ENCODE peak calls at places on chromosomes 3 and 15, in six cellular contexts. One of them, this sample, is unnamed.

GRCh38 chr3:15287565-15288330 is 44.6 kb downstream of the SH3BP5 start:
- DNase-seq in activated gamma-delta T cell treated with Interleukin-2 at 50 U/mL for 16 hours: no peak
- DNase-seq in uterus: peak
- DNase-seq in heart left ventricle: peak
- DNase-seq in HuH-7.5: no peak
- DNase-seq in SW480: no peak
- DNase-seq in this sample: peak

GRCh38 chr15:99324082-99324620 is 72.9 kb downstream of the LRRC28 start:
- DNase-seq in heart left ventricle: no peak
- DNase-seq in HuH-7.5: no peak
- DNase-seq in activated gamma-delta T cell treated with Interleukin-2 at 50 U/mL for 16 hours: no peak
- DNase-seq in uterus: no peak
- DNase-seq in SW480: peak
- DNase-seq in this sample: peak

GRCh38 chr3:51706788-51707731 is at the start of gene GRM2:
- DNase-seq in HuH-7.5: peak
- DNase-seq in activated gamma-delta T cell treated with Interleukin-2 at 50 U/mL for 16 hours: no peak
- DNase-seq in uterus: peak
- DNase-seq in SW480: peak
- DNase-seq in heart left ventricle: peak
- DNase-seq in this sample: peak

GRCh38 chr15:42622328-42622925 is 47.0 kb downstream of the STARD9 start:
- DNase-seq in uterus: no peak
- DNase-seq in activated gamma-delta T cell treated with Interleukin-2 at 50 U/mL for 16 hours: no peak
- DNase-seq in HuH-7.5: no peak
- DNase-seq in heart left ventricle: no peak
- DNase-seq in SW480: no peak
- DNase-seq in this sample: no peak

GRCh38 chr15:31488437-31489204 is 162.0 kb downstream of the KLF13 start:
- DNase-seq in heart left ventricle: peak
- DNase-seq in SW480: peak
- DNase-seq in activated gamma-delta T cell treated with Interleukin-2 at 50 U/mL for 16 hours: peak
- DNase-seq in HuH-7.5: peak
- DNase-seq in uterus: peak
- DNase-seq in this sample: peak

GRCh38 chr15:68541743-68542142 is 37.0 kb upstream of the CORO2B start:
- DNase-seq in uterus: no peak
- DNase-seq in HuH-7.5: no peak
- DNase-seq in activated gamma-delta T cell treated with Interleukin-2 at 50 U/mL for 16 hours: no peak
- DNase-seq in SW480: no peak
- DNase-seq in heart left ventricle: no peak
- DNase-seq in this sample: no peak

GRCh38 chr15:60397772-60398445 is at the start of gene ANXA2:
- DNase-seq in heart left ventricle: peak
- DNase-seq in uterus: peak
- DNase-seq in SW480: peak
- DNase-seq in HuH-7.5: peak
- DNase-seq in activated gamma-delta T cell treated with Interleukin-2 at 50 U/mL for 16 hours: peak
- DNase-seq in this sample: peak

GRCh38 chr3:38725726-38726410 is 76.4 kb upstream of the SCN5A start:
- DNase-seq in HuH-7.5: no peak
- DNase-seq in uterus: no peak
- DNase-seq in SW480: no peak
- DNase-seq in heart left ventricle: peak
- DNase-seq in activated gamma-delta T cell treated with Interleukin-2 at 50 U/mL for 16 hours: no peak
- DNase-seq in this sample: no peak

GRCh38 chr15:56160966-56161365 is 82.7 kb downstream of the RFX7 start:
- DNase-seq in HuH-7.5: no peak
- DNase-seq in uterus: no peak
- DNase-seq in activated gamma-delta T cell treated with Interleukin-2 at 50 U/mL for 16 hours: no peak
- DNase-seq in heart left ventricle: no peak
- DNase-seq in SW480: no peak
- DNase-seq in this sample: no peak

GRCh38 chr3:170814822-170815221 is 55.2 kb downstream of the RPL22L1 start:
- DNase-seq in HuH-7.5: no peak
- DNase-seq in SW480: no peak
- DNase-seq in uterus: no peak
- DNase-seq in heart left ventricle: no peak
- DNase-seq in activated gamma-delta T cell treated with Interleukin-2 at 50 U/mL for 16 hours: no peak
- DNase-seq in this sample: no peak

GRCh38 chr3:31508452-31509146 is 24.1 kb upstream of the STT3B start:
- DNase-seq in heart left ventricle: no peak
- DNase-seq in activated gamma-delta T cell treated with Interleukin-2 at 50 U/mL for 16 hours: no peak
- DNase-seq in SW480: no peak
- DNase-seq in uterus: no peak
- DNase-seq in HuH-7.5: no peak
- DNase-seq in this sample: no peak

GRCh38 chr3:111582114-111582461 is 13.1 kb downstream of the ZBED2 start:
- DNase-seq in HuH-7.5: no peak
- DNase-seq in uterus: no peak
- DNase-seq in SW480: peak
- DNase-seq in heart left ventricle: no peak
- DNase-seq in activated gamma-delta T cell treated with Interleukin-2 at 50 U/mL for 16 hours: no peak
- DNase-seq in this sample: no peak

GRCh38 chr3:8606666-8607065 is 37.9 kb downstream of the SSUH2 start:
- DNase-seq in SW480: no peak
- DNase-seq in HuH-7.5: no peak
- DNase-seq in uterus: no peak
- DNase-seq in activated gamma-delta T cell treated with Interleukin-2 at 50 U/mL for 16 hours: no peak
- DNase-seq in heart left ventricle: no peak
- DNase-seq in this sample: no peak

GRCh38 chr3:151445283-151446001 is 15.4 kb downstream of the IGSF10 start:
- DNase-seq in heart left ventricle: no peak
- DNase-seq in uterus: no peak
- DNase-seq in HuH-7.5: no peak
- DNase-seq in SW480: peak
- DNase-seq in activated gamma-delta T cell treated with Interleukin-2 at 50 U/mL for 16 hours: no peak
- DNase-seq in this sample: no peak

GRCh38 chr3:122260206-122260605 is 64.8 kb upstream of the CSTA start:
- DNase-seq in SW480: no peak
- DNase-seq in uterus: no peak
- DNase-seq in HuH-7.5: no peak
- DNase-seq in heart left ventricle: no peak
- DNase-seq in activated gamma-delta T cell treated with Interleukin-2 at 50 U/mL for 16 hours: no peak
- DNase-seq in this sample: no peak

GRCh38 chr3:172595648-172596393 is 72.6 kb upstream of the TNFSF10 start:
- DNase-seq in activated gamma-delta T cell treated with Interleukin-2 at 50 U/mL for 16 hours: peak
- DNase-seq in HuH-7.5: no peak
- DNase-seq in SW480: peak
- DNase-seq in heart left ventricle: no peak
- DNase-seq in uterus: no peak
- DNase-seq in this sample: no peak

GRCh38 chr3:184620101-184620798 is 58.7 kb downstream of the EPHB3 start:
- DNase-seq in SW480: no peak
- DNase-seq in activated gamma-delta T cell treated with Interleukin-2 at 50 U/mL for 16 hours: no peak
- DNase-seq in heart left ventricle: no peak
- DNase-seq in HuH-7.5: no peak
- DNase-seq in uterus: no peak
- DNase-seq in this sample: no peak

GRCh38 chr3:180280601-180281000 is 243.9 kb upstream of the PEX5L start:
- DNase-seq in SW480: no peak
- DNase-seq in heart left ventricle: no peak
- DNase-seq in uterus: no peak
- DNase-seq in activated gamma-delta T cell treated with Interleukin-2 at 50 U/mL for 16 hours: no peak
- DNase-seq in HuH-7.5: no peak
- DNase-seq in this sample: no peak

GRCh38 chr3:47885168-47885567 is 82.2 kb downstream of the DHX30 start:
- DNase-seq in HuH-7.5: no peak
- DNase-seq in uterus: no peak
- DNase-seq in activated gamma-delta T cell treated with Interleukin-2 at 50 U/mL for 16 hours: no peak
- DNase-seq in heart left ventricle: no peak
- DNase-seq in SW480: no peak
- DNase-seq in this sample: no peak

GRCh38 chr3:45034612-45035252 is 8.6 kb downstream of the CLEC3B start:
- DNase-seq in uterus: no peak
- DNase-seq in HuH-7.5: no peak
- DNase-seq in SW480: peak
- DNase-seq in heart left ventricle: peak
- DNase-seq in activated gamma-delta T cell treated with Interleukin-2 at 50 U/mL for 16 hours: peak
- DNase-seq in this sample: no peak

GRCh38 chr15:44727462-44728231 is 8.7 kb upstream of the TRIM69 start:
- DNase-seq in uterus: no peak
- DNase-seq in activated gamma-delta T cell treated with Interleukin-2 at 50 U/mL for 16 hours: no peak
- DNase-seq in HuH-7.5: no peak
- DNase-seq in SW480: no peak
- DNase-seq in heart left ventricle: no peak
- DNase-seq in this sample: no peak

GRCh38 chr3:42092006-42092405 is 849 bp downstream of the TRAK1 start:
- DNase-seq in heart left ventricle: no peak
- DNase-seq in activated gamma-delta T cell treated with Interleukin-2 at 50 U/mL for 16 hours: no peak
- DNase-seq in uterus: no peak
- DNase-seq in SW480: no peak
- DNase-seq in HuH-7.5: no peak
- DNase-seq in this sample: no peak

GRCh38 chr3:37993811-37994638 is 3.4 kb downstream of the VILL start:
- DNase-seq in activated gamma-delta T cell treated with Interleukin-2 at 50 U/mL for 16 hours: peak
- DNase-seq in SW480: no peak
- DNase-seq in uterus: peak
- DNase-seq in heart left ventricle: peak
- DNase-seq in HuH-7.5: peak
- DNase-seq in this sample: peak

GRCh38 chr3:32420138-32420981 is 28.7 kb downstream of the CMTM7 start:
- DNase-seq in heart left ventricle: no peak
- DNase-seq in activated gamma-delta T cell treated with Interleukin-2 at 50 U/mL for 16 hours: no peak
- DNase-seq in SW480: peak
- DNase-seq in uterus: no peak
- DNase-seq in HuH-7.5: peak
- DNase-seq in this sample: no peak

GRCh38 chr15:72809329-72809728 is 25.8 kb upstream of the ADPGK start:
- DNase-seq in HuH-7.5: no peak
- DNase-seq in uterus: no peak
- DNase-seq in heart left ventricle: no peak
- DNase-seq in SW480: peak
- DNase-seq in activated gamma-delta T cell treated with Interleukin-2 at 50 U/mL for 16 hours: peak
- DNase-seq in this sample: no peak

GRCh38 chr15:69976366-69976994 is 121.2 kb downstream of the TLE3 start:
- DNase-seq in heart left ventricle: no peak
- DNase-seq in SW480: peak
- DNase-seq in activated gamma-delta T cell treated with Interleukin-2 at 50 U/mL for 16 hours: peak
- DNase-seq in HuH-7.5: no peak
- DNase-seq in uterus: no peak
- DNase-seq in this sample: no peak

GRCh38 chr15:48861813-48862431 is 16.0 kb upstream of the EID1 start:
- DNase-seq in activated gamma-delta T cell treated with Interleukin-2 at 50 U/mL for 16 hours: peak
- DNase-seq in uterus: no peak
- DNase-seq in SW480: peak
- DNase-seq in heart left ventricle: no peak
- DNase-seq in HuH-7.5: no peak
- DNase-seq in this sample: no peak

GRCh38 chr3:194141415-194142155 is 5.6 kb downstream of the HES1 start:
- DNase-seq in HuH-7.5: peak
- DNase-seq in SW480: peak
- DNase-seq in uterus: peak
- DNase-seq in activated gamma-delta T cell treated with Interleukin-2 at 50 U/mL for 16 hours: peak
- DNase-seq in heart left ventricle: peak
- DNase-seq in this sample: peak

GRCh38 chr3:14125193-14126016 is 553 bp downstream of the TMEM43 start:
- DNase-seq in uterus: peak
- DNase-seq in heart left ventricle: peak
- DNase-seq in HuH-7.5: peak
- DNase-seq in activated gamma-delta T cell treated with Interleukin-2 at 50 U/mL for 16 hours: peak
- DNase-seq in SW480: peak
- DNase-seq in this sample: no peak

This sample was measured in gastrocnemius medialis.